ENCODE peak calls at places on chromosome 7, in seven cellular contexts. G, N, F, T, P, D and H are unnamed samples.

GRCh38 chr7:36870625-36871354 is 146.5 kb upstream of the AOAH start:
- DNase-seq in G (no peak), T (no peak), D (no peak), F (peak), P (no peak), N (no peak), H (no peak)

GRCh38 chr7:105413887-105414437 is 25.2 kb upstream of the SRPK2 start:
- DNase-seq in D (no peak), G (no peak), N (no peak), P (no peak), T (no peak), F (peak), H (no peak)

GRCh38 chr7:141416691-141417268 is 134.4 kb upstream of the AGK start:
- DNase-seq in T (no peak), N (no peak), G (no peak), F (no peak), P (no peak), D (no peak), H (no peak)

GRCh38 chr7:110880971-110881370 is 210.0 kb upstream of the LRRN3 start:
- DNase-seq in G (no peak), P (no peak), F (no peak), T (no peak), D (no peak), N (no peak), H (no peak)

GRCh38 chr7:26151953-26152781 is at the start of gene NFE2L3:
- DNase-seq in T (peak), P (no peak), D (no peak), G (peak), N (peak), F (peak), H (peak)

GRCh38 chr7:30062587-30062986 is 34.4 kb downstream of the PLEKHA8 start:
- DNase-seq in D (no peak), N (peak), G (peak), T (peak), F (peak), P (no peak), H (peak)

GRCh38 chr7:152369518-152369917 is 66.3 kb downstream of the KMT2C start:
- DNase-seq in N (no peak), F (no peak), D (no peak), P (no peak), T (no peak), G (no peak), H (no peak)

GRCh38 chr7:101537205-101537604 is 91.9 kb downstream of the MYL10 start:
- DNase-seq in F (peak), N (peak), T (no peak), D (no peak), G (no peak), P (no peak), H (peak)

GRCh38 chr7:37216156-37216839 is 232.4 kb downstream of the ELMO1 start:
- DNase-seq in D (no peak), G (no peak), P (no peak), F (no peak), N (no peak), T (no peak), H (no peak)

GRCh38 chr7:104160375-104160774 is 47.4 kb downstream of the ORC5 start:
- DNase-seq in N (no peak), D (no peak), G (no peak), F (peak), T (peak), P (no peak), H (no peak)

GRCh38 chr7:151518781-151519044 is 982 bp downstream of the RHEB start:
- DNase-seq in F (no peak), D (no peak), G (no peak), T (no peak), P (no peak), N (no peak), H (no peak)

GRCh38 chr7:66377045-66377444 is 171.9 kb downstream of the TPST1 start:
- DNase-seq in F (peak), P (no peak), D (no peak), T (no peak), N (no peak), G (no peak), H (no peak)

GRCh38 chr7:18873674-18874341 is 243.6 kb downstream of the TWIST1 start:
- DNase-seq in T (no peak), G (no peak), N (no peak), D (no peak), P (peak), F (peak), H (peak)

GRCh38 chr7:146892151-146892550 is 775.5 kb downstream of the CNTNAP2 start:
- DNase-seq in N (no peak), F (no peak), D (no peak), P (no peak), T (no peak), G (no peak), H (no peak)

GRCh38 chr7:80478683-80479082 is 33.2 kb downstream of the GNAT3 start:
- DNase-seq in G (no peak), F (no peak), N (no peak), D (no peak), P (no peak), T (no peak), H (no peak)

GRCh38 chr7:101783381-101784181 is 33.8 kb upstream of the CUX1 start:
- DNase-seq in T (no peak), P (no peak), D (no peak), N (no peak), F (no peak), G (no peak), H (no peak)

GRCh38 chr7:111091623-111092370 is 870 bp downstream of the LRRN3 start:
- DNase-seq in D (no peak), F (peak), N (no peak), P (no peak), T (no peak), G (no peak), H (no peak)

GRCh38 chr7:97025130-97025499 is 484 bp upstream of the DLX5 start:
- DNase-seq in D (no peak), G (no peak), N (no peak), F (no peak), T (no peak), P (no peak), H (no peak)

GRCh38 chr7:69843653-69844052 is 245.4 kb downstream of the AUTS2 start:
- DNase-seq in P (no peak), G (no peak), T (no peak), D (peak), N (no peak), F (no peak), H (no peak)

GRCh38 chr7:68014031-68014774 is 1017.6 kb downstream of the TYW1 start:
- DNase-seq in P (no peak), F (no peak), T (no peak), G (no peak), N (no peak), D (no peak), H (no peak)

GRCh38 chr7:26398436-26399308 is 107.0 kb downstream of the SNX10 start:
- DNase-seq in F (peak), T (peak), G (no peak), P (no peak), D (peak), N (no peak), H (peak)

GRCh38 chr7:64320547-64321495 is 7.1 kb downstream of the ZNF736 start:
- DNase-seq in D (no peak), P (no peak), G (no peak), F (no peak), T (no peak), N (no peak), H (peak)

GRCh38 chr7:110857106-110857505 is 233.8 kb upstream of the LRRN3 start:
- DNase-seq in T (no peak), D (no peak), N (no peak), P (no peak), G (no peak), F (no peak), H (no peak)

GRCh38 chr7:112782498-112782897 is 7.7 kb downstream of the TMEM168 start:
- DNase-seq in P (no peak), F (no peak), T (no peak), D (peak), N (no peak), G (no peak), H (no peak)

GRCh38 chr7:37446371-37446770 is 2.3 kb downstream of the ELMO1 start:
- DNase-seq in F (no peak), N (no peak), P (no peak), G (no peak), D (no peak), T (no peak), H (no peak)

GRCh38 chr7:155974186-155974897 is 162.1 kb upstream of the SHH start:
- DNase-seq in P (no peak), N (no peak), T (no peak), F (no peak), G (no peak), D (no peak), H (no peak)

DNA sequence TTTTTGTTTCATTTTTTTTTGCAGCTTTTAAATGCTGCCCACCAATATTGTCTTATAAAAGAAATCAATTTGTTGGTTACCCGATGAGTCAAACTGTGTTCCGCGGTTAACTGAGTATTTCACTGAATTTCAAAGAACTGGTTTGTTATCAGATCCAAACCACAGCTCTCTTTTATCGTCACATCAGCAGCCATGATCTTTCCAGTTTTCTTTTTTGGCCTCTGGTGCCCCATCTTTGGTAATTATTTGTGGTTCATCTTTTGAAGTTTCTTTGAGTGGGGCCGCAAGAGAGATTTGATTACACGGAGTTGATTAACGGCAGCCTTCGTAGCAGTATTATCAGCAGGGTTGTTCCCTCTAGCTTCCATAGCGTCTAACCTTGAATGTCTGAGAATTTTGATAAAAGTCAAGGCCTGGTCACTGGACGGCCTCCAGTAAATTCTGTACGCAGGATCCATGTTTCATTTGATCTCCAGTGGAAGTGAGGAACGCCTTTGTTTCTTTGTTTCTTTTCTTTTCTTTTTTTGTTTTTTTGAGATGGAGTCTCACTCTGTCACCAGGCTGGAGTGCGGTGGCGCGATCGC is 154.9 kb upstream of the TNRC18 start:
- DNase-seq in F (peak), G (no peak), D (no peak), T (no peak), N (no peak), P (no peak), H (no peak)
- TF ChIP-seq JUND in F (no peak), G (no peak), D (no peak), T (no peak), N (no peak), P (no peak), H (no peak)

DNA sequence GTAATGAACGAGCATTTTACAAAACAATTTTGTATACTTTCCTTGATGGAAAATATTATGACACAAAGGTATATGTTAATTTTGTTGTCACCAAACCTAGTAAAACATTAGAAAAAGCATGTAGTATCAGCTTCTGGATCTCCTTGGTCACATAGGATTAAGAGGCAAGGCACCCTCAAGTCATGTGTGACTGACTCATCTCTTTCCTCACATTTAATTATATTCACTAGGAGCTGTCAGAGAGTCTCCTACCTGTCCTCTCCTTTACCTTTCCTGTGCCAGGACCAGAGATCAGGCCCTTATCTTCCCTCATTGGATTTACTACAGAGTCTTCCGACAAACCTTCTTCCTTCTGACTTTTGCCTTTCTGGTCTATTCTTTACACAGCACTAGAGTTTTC is 111.3 kb upstream of the RPA3 start:
- DNase-seq in T (peak), N (no peak), D (no peak), G (no peak), P (no peak), F (no peak), H (no peak)
- TF ChIP-seq JUND in T (peak), N (no peak), D (no peak), G (no peak), P (no peak), F (no peak), H (no peak)

DNA sequence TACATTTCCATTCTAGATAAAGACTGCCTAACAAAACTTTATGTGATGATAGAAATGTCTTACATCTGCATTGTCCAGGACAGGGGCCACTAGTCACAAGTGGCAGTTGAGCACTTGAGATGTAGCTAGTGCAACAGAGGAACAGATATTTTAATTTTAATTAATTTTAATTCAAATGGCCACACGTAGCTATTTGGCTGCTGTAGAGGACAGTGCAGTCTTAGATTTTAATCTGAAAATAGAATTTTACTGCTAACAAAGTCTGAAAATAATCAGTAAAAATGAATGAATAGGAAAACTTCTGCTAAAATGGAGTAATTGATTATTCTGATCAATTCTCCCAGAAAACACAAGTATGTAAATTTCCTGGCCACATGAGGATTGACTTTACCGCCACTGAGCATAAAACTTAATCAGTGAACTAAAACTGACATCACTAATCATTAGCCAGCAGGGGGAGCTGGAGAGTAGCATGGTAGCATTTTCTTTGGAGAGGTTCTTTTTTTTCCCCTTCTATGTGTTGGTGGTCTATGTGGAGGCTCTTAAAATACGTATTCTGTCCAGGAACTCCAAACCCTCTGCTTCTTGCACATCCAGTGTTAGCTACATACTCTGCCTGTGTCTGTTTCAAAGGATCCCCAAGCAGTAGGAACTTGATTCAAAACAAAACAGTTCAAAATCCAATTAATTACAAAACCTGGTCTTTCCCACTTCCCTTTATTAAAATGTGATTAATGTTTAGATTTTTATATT is 52.1 kb downstream of the TSPAN12 start:
- DNase-seq in G (peak), F (peak), D (peak), T (peak), P (peak), N (peak), H (peak)
- TF ChIP-seq JUND in G (no peak), F (no peak), D (no peak), T (peak), P (no peak), N (no peak), H (no peak)

GRCh38 chr7:458511-459245 is 61.0 kb downstream of the PDGFA start:
- DNase-seq in D (no peak), N (no peak), P (no peak), T (no peak), G (no peak), F (no peak), H (no peak)
- TF ChIP-seq JUND in D (no peak), N (no peak), P (no peak), T (no peak), G (no peak), F (no peak), H (no peak)